ENCODE peak calls at places on chromosomes 7 and 10, in six cellular contexts. Z, F, T, B, A and H are unnamed samples. For H3K27me3, the result is how much of the 10 kb centered on the place peaks cover.

GRCh38 chr7:107063245-107064120 is 19.0 kb downstream of the PRKAR2B start:
- DNase-seq in F (no peak), T (no peak), Z (no peak), B (no peak), A (no peak), H (no peak)

GRCh38 chr7:33726582-33726981 is 178.8 kb upstream of the BMPER start:
- DNase-seq in B (no peak), T (no peak), F (no peak), A (no peak), Z (no peak), H (no peak)

GRCh38 chr10:61855771-61856170 is 45.7 kb upstream of the ARID5B start:
- DNase-seq in B (no peak), T (no peak), A (no peak), F (no peak), Z (no peak), H (no peak)

GRCh38 chr7:108002726-108003590 is at the start of gene LAMB1:
- DNase-seq in Z (peak), F (peak), T (peak), A (no peak), B (peak), H (no peak)

GRCh38 chr10:49759787-49760551 is 2.2 kb downstream of the OGDHL start:
- DNase-seq in A (no peak), B (no peak), T (no peak), Z (no peak), F (no peak), H (no peak)

GRCh38 chr10:101816913-101817541 is 1.2 kb downstream of the OGA start:
- DNase-seq in A (no peak), B (no peak), Z (no peak), T (no peak), F (no peak), H (no peak)

GRCh38 chr10:131841131-131841661 is 59.6 kb upstream of the PPP2R2D start:
- DNase-seq in Z (peak), T (no peak), F (no peak), B (peak), A (no peak), H (no peak)

GRCh38 chr7:110075450-110075849 is 1015.5 kb upstream of the LRRN3 start:
- DNase-seq in F (no peak), T (no peak), Z (no peak), B (no peak), A (no peak), H (no peak)

GRCh38 chr7:2622869-2623697 is 8.7 kb upstream of the TTYH3 start:
- DNase-seq in T (no peak), B (no peak), F (no peak), Z (no peak), A (no peak), H (no peak)

GRCh38 chr7:27158436-27159277 is 2.2 kb upstream of the HOXA7 start:
- DNase-seq in Z (peak), T (no peak), A (peak), B (peak), F (no peak), H (no peak)

GRCh38 chr7:27160546-27161213 is 4.2 kb upstream of the HOXA7 start:
- DNase-seq in F (peak), T (peak), B (peak), Z (peak), A (peak), H (no peak)

GRCh38 chr7:27160147-27160545 is 3.7 kb upstream of the HOXA7 start:
- DNase-seq in A (no peak), B (peak), T (no peak), Z (peak), F (no peak), H (no peak)

GRCh38 chr7:27157717-27158431 is 1.4 kb upstream of the HOXA7 start:
- DNase-seq in Z (no peak), F (no peak), B (peak), T (no peak), A (peak), H (no peak)

GRCh38 chr7:27159278-27160146 is 3.0 kb upstream of the HOXA7 start:
- DNase-seq in B (peak), A (peak), F (no peak), T (no peak), Z (peak), H (no peak)
- H3K27me3 ChIP-seq in B (under half), A (under half), F (half or more), T (under half), Z (under half), H (under half)

GRCh38 chr7:149763563-149764240 is 9.7 kb downstream of the ZNF467 start:
- DNase-seq in A (no peak), F (no peak), T (no peak), B (no peak), Z (no peak), H (no peak)
- H3K27me3 ChIP-seq in A (half or more), F (under half), T (under half), B (under half), Z (under half), H (under half)

GRCh38 chr7:35258891-35259537 is 5.1 kb upstream of the TBX20 start:
- DNase-seq in T (no peak), Z (no peak), B (no peak), A (no peak), F (no peak), H (no peak)
- H3K27me3 ChIP-seq in T (under half), Z (under half), B (half or more), A (half or more), F (under half), H (half or more)

GRCh38 chr7:1348836-1349335 is 110.4 kb downstream of the MICALL2 start:
- DNase-seq in Z (no peak), B (peak), A (no peak), T (no peak), F (no peak), H (no peak)
- H3K27me3 ChIP-seq in Z (under half), B (under half), A (under half), T (under half), F (half or more), H (half or more)

DNA sequence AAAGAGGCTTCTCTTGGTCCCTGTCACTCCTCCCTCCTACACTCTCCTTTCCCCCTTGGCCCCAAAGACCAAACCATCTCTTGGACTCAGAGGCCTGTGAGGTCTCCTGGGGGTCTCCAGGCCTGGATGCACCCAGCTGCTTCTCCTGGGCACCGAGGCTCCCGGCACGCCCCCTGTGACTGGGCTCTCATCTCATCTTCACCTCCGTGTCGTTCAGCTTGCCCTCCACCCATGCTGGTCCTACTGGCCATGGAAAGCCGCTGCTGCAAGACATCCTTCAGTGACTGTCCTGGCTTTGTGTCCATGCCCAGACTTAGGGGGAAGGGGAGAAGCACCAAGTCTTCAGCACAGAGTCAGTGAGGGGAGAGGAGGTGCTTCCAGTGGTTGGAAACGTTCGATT is 141.4 kb upstream of the RET start:
- DNase-seq in B (no peak), A (no peak), T (no peak), F (no peak), Z (no peak), H (no peak)
- H3K27me3 ChIP-seq in B (under half), A (under half), T (under half), F (under half), Z (under half), H (under half)

GRCh38 chr10:118628397-118628796 is 32.9 kb upstream of the PRLHR start:
- DNase-seq in A (no peak), Z (no peak), T (no peak), B (no peak), F (no peak), H (no peak)
- H3K27me3 ChIP-seq in A (half or more), Z (under half), T (under half), B (under half), F (under half), H (under half)

GRCh38 chr7:45181991-45182855 is 24.6 kb downstream of the RAMP3 start:
- DNase-seq in B (peak), A (no peak), Z (peak), T (no peak), F (no peak), H (no peak)
- H3K27me3 ChIP-seq in B (under half), A (under half), Z (under half), T (under half), F (under half), H (under half)

GRCh38 chr7:155362380-155363145 is 64.9 kb downstream of the INSIG1 start:
- DNase-seq in Z (no peak), T (no peak), A (no peak), B (no peak), F (no peak), H (no peak)
- H3K27me3 ChIP-seq in Z (under half), T (under half), A (under half), B (under half), F (half or more), H (under half)

GRCh38 chr10:76205361-76205760 is 773.9 kb downstream of the LRMDA start:
- DNase-seq in B (no peak), T (no peak), Z (no peak), A (no peak), F (no peak), H (no peak)
- H3K27me3 ChIP-seq in B (under half), T (under half), Z (under half), A (under half), F (under half), H (under half)